ENCODE peak calls at places on chromosomes 12 and 14, in ten cellular contexts. J is esophagus squamous epithelium, Y is right lobe of liver, X is H1, O is uterus, T is Peyer's patch, H is IMR-90, G is GM12878, Q is prostate gland, K is sigmoid colon. V is an unnamed sample.

GRCh38 chr12:49298160-49298559 is 3.2 kb downstream of the PRPH start:
- DNase-seq in K (peak), Q (no peak), G (no peak), Y (no peak), T (peak), O (no peak), H (no peak), X (no peak), J (no peak), V (peak)

GRCh38 chr14:94476018-94476417 is at the start of gene SERPINA9:
- DNase-seq in O (no peak), K (no peak), Q (no peak), Y (peak), T (peak), J (no peak), H (no peak), X (no peak), G (no peak), V (no peak)

GRCh38 chr14:23174266-23174665 is 9.2 kb downstream of the SLC7A8 start:
- DNase-seq in X (no peak), K (no peak), G (no peak), Y (no peak), T (no peak), Q (no peak), H (peak), J (no peak), O (peak), V (no peak)

GRCh38 chr14:96442355-96442754 is 50.4 kb downstream of the AK7 start:
- DNase-seq in Y (no peak), O (no peak), T (no peak), G (no peak), H (no peak), Q (no peak), K (no peak), X (no peak), J (no peak), V (no peak)

GRCh38 chr12:71183018-71183417 is 25.2 kb upstream of the TSPAN8 start:
- DNase-seq in X (no peak), Q (no peak), Y (no peak), H (no peak), T (no peak), J (no peak), O (no peak), G (no peak), K (no peak), V (no peak)

GRCh38 chr14:35405304-35405996 is 901 bp upstream of the NFKBIA start:
- DNase-seq in G (no peak), K (peak), Y (no peak), T (peak), J (no peak), X (no peak), H (no peak), O (peak), Q (no peak), V (peak)

GRCh38 chr12:110266980-110267620 is 13.9 kb upstream of the ATP2A2 start:
- DNase-seq in O (peak), X (no peak), Y (no peak), Q (no peak), J (no peak), H (peak), T (peak), K (peak), G (no peak), V (no peak)

GRCh38 chr12:96489392-96490056 is at the start of gene CFAP54:
- DNase-seq in T (peak), Y (peak), H (peak), G (peak), J (peak), X (peak), K (peak), Q (peak), O (peak), V (peak)

GRCh38 chr14:99679111-99679510 is 5.0 kb upstream of the CYP46A1 start:
- DNase-seq in T (no peak), X (no peak), J (no peak), O (no peak), G (no peak), Q (no peak), H (no peak), K (peak), Y (peak), V (no peak)

GRCh38 chr14:92549853-92550244 is 36.3 kb downstream of the RIN3 start:
- DNase-seq in T (no peak), G (no peak), Q (no peak), Y (no peak), K (peak), H (peak), O (peak), J (no peak), X (no peak), V (peak)

GRCh38 chr12:76688001-76688400 is 75.9 kb upstream of the ZDHHC17 start:
- DNase-seq in O (no peak), T (no peak), Y (no peak), J (no peak), H (peak), K (no peak), G (no peak), Q (no peak), X (no peak), V (no peak)

GRCh38 chr12:124921200-124922008 is 7.0 kb upstream of the UBC start:
- DNase-seq in K (peak), X (no peak), O (no peak), H (peak), G (peak), T (peak), Y (peak), J (no peak), Q (peak), V (peak)

GRCh38 chr12:4438834-4439596 is 6.6 kb downstream of the FGF6 start:
- DNase-seq in X (no peak), J (no peak), Y (peak), T (peak), Q (peak), K (no peak), O (no peak), G (no peak), H (no peak), V (no peak)

GRCh38 chr12:80763874-80764273 is 47.2 kb downstream of the MYF5 start:
- DNase-seq in T (no peak), Q (no peak), H (peak), O (no peak), K (no peak), Y (no peak), J (no peak), G (no peak), X (no peak), V (peak)

GRCh38 chr14:85934123-85934885 is 404.4 kb downstream of the FLRT2 start:
- DNase-seq in G (peak), O (peak), X (no peak), J (no peak), Q (no peak), K (peak), H (no peak), T (peak), Y (peak), V (no peak)

GRCh38 chr12:97713217-97713616 is 250.6 kb downstream of the RMST start:
- DNase-seq in K (no peak), J (no peak), Q (no peak), H (no peak), X (no peak), G (no peak), T (no peak), Y (no peak), O (no peak), V (no peak)

GRCh38 chr14:55881577-55882241 is 236.5 kb upstream of the PELI2 start:
- DNase-seq in J (no peak), H (peak), Y (no peak), G (no peak), K (no peak), O (no peak), X (peak), T (no peak), Q (no peak), V (no peak)

GRCh38 chr14:101357559-101358319 is 203.6 kb upstream of the DIO3 start:
- DNase-seq in O (peak), T (no peak), G (no peak), J (no peak), Y (no peak), K (peak), X (no peak), H (no peak), Q (no peak), V (no peak)

GRCh38 chr12:28222959-28223662 is 32.9 kb downstream of the CCDC91 start:
- DNase-seq in Q (no peak), H (no peak), O (no peak), G (no peak), X (no peak), T (no peak), K (no peak), Y (no peak), J (no peak), V (no peak)

GRCh38 chr12:9404469-9405260 is 196.5 kb upstream of the PZP start:
- DNase-seq in X (no peak), T (no peak), Y (no peak), K (no peak), G (no peak), J (no peak), O (peak), Q (no peak), H (no peak), V (no peak)

GRCh38 chr14:76848879-76849278 is 22.7 kb downstream of the LRRC74A start:
- DNase-seq in J (no peak), K (no peak), G (no peak), Q (no peak), T (no peak), X (no peak), H (no peak), O (no peak), Y (no peak), V (no peak)

GRCh38 chr14:75981426-75981825 is 369 bp downstream of the TGFB3 start:
- DNase-seq in Q (no peak), X (no peak), H (no peak), O (peak), K (peak), T (no peak), Y (no peak), G (peak), J (no peak), V (peak)

GRCh38 chr14:75513911-75514672 is 8.2 kb upstream of the BATF start:
- DNase-seq in K (no peak), O (no peak), Q (no peak), T (no peak), Y (no peak), X (no peak), G (peak), H (no peak), J (no peak), V (no peak)

GRCh38 chr12:132422057-132423043 is 67.6 kb upstream of the FBRSL1 start:
- DNase-seq in X (no peak), T (no peak), Q (no peak), O (no peak), Y (no peak), K (no peak), J (no peak), G (no peak), H (peak), V (no peak)

GRCh38 chr14:26415618-26416123 is 182.2 kb downstream of the NOVA1 start:
- DNase-seq in K (peak), H (no peak), O (peak), G (no peak), X (no peak), J (no peak), Q (peak), Y (peak), T (peak), V (peak)

GRCh38 chr12:65656904-65657351 is 167.4 kb upstream of the HMGA2 start:
- DNase-seq in Y (no peak), T (no peak), J (no peak), K (no peak), Q (no peak), H (peak), O (no peak), X (no peak), G (no peak), V (no peak)

GRCh38 chr14:79727900-79728299 is 483.4 kb downstream of the DIO2 start:
- DNase-seq in G (no peak), O (no peak), H (no peak), Q (no peak), T (no peak), J (no peak), X (no peak), K (no peak), Y (no peak), V (no peak)

GRCh38 chr14:73427516-73428264 is 30.7 kb downstream of the NUMB start:
- DNase-seq in Y (no peak), X (no peak), Q (no peak), G (no peak), H (peak), J (no peak), O (no peak), K (no peak), T (no peak), V (no peak)

GRCh38 chr14:61959348-61959747 is 197.1 kb downstream of the SNAPC1 start:
- DNase-seq in K (no peak), Q (no peak), X (no peak), O (no peak), Y (no peak), J (no peak), H (no peak), T (no peak), G (no peak), V (no peak)

GRCh38 chr14:73125746-73126145 is 10.6 kb upstream of the PSEN1 start:
- DNase-seq in K (no peak), Q (no peak), H (no peak), Y (no peak), J (no peak), O (no peak), T (no peak), X (no peak), G (no peak), V (no peak)

GRCh38 chr12:100716658-100716948 is 78.0 kb upstream of the ANO4 start:
- DNase-seq in O (no peak), T (no peak), K (no peak), H (no peak), Y (no peak), Q (no peak), X (no peak), G (no peak), J (no peak), V (no peak)

GRCh38 chr12:24153041-24153440 is 203.6 kb upstream of the SOX5 start:
- DNase-seq in Y (no peak), O (no peak), H (no peak), G (no peak), J (no peak), K (no peak), Q (no peak), X (no peak), T (no peak), V (no peak)

GRCh38 chr12:52543985-52544888 is 8.7 kb downstream of the KRT71 start:
- DNase-seq in Y (no peak), Q (no peak), J (no peak), O (no peak), X (no peak), G (no peak), T (no peak), H (no peak), K (no peak), V (peak)

GRCh38 chr14:76653875-76654572 is 107.2 kb upstream of the VASH1 start:
- DNase-seq in X (no peak), Y (no peak), K (no peak), O (no peak), Q (peak), J (no peak), G (no peak), H (no peak), T (no peak), V (no peak)

GRCh38 chr12:57089259-57090245 is 638 bp downstream of the NAB2 start:
- DNase-seq in H (peak), T (peak), G (no peak), J (no peak), Q (peak), O (peak), Y (peak), K (peak), X (no peak), V (peak)

GRCh38 chr14:21308132-21308478 is 28.2 kb downstream of the RPGRIP1 start:
- DNase-seq in G (no peak), X (no peak), T (no peak), K (no peak), Y (no peak), J (no peak), Q (no peak), O (no peak), H (no peak), V (no peak)
- H3K27ac ChIP-seq in G (peak), X (peak), T (peak), K (peak), Y (peak), J (peak), Q (peak), O (no peak), H (no peak), V (peak)

DNA sequence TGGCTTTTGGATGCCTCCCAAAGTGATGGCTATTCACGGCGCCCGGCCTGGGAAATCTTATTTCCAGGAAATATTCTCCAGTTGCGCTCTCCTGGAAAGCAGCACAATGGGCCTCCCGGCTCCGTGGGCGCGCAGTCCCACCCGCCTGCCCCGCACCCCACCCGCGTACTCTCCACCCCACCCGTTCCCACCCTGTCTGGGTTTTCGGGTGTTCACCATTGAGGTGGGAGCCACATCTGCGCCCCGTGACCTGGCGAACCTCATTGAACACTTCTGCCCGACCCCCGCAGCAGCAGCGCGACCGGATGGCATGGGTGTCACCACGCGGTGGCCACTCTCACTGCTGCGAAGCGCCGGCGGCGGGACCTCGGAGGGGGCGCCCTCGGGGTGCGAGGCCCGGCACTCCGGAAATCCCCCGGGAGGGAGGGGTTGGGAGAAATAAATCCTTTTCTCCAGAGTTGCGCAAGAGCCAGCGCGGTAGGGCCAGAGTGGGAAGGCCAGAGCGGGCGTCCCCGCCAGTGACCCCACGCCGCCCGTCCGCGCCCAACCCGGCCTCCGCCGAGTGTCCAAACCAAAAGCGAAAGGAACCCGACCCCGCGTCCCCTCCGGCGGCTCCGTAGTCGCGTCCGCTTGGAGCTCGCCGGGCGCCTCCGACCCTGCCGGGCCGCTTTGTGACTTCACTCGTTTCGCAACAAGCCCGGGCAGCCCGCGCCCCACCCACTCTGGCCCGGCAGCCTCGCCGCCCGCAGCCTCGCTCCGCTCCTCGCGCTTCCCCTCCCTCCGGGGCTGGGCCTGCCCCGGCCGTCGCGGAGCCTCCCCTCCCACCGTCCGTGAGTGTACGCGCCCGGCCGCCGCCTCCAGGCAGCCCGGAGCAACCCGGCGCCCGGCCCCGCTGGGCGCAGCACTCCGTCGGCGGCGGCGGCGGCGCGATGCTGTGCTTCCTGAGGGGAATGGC is at the start of gene DRAM1:
- DNase-seq in J (peak), H (peak), X (peak), Q (peak), T (peak), K (peak), Y (peak), G (no peak), O (peak), V (peak)
- TF ChIP-seq CTCF in J (no peak), H (peak), X (no peak), Q (peak), T (no peak), K (no peak), Y (peak), G (peak), O (no peak), V (no peak)

DNA sequence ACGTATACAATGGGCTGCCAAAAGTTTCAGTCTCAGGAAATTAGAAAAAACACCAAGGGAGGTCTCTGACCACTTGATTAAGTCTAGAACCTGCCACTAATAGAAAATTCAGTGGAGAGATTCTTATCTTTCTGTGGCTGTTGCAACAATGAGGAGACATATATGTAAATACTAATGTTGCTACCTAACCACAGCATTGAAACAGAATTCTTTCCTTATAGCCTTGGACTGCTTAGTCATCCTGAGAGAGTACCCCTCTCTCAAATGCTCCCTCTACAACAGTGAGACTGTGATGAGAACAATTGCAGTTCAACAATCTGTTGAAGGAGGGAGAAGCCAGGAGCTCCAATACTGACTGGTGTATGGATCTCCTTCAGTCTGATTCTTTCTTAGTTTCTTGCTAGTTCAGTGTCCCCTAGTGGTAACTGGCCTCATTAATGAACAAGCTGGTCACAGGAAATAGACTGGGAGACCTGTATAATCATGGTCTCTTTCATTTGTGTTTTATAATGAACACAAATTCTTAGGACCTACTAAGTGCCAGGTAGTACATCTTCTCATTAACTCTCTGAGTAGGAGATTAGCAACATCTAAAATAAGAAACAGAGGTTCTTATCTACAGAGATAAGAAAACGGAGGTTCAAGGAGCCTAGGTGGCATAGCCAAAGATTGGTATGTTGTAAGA is 164.5 kb downstream of the SLC38A4 start:
- DNase-seq in Q (peak), K (no peak), G (peak), X (no peak), Y (no peak), T (no peak), J (no peak), H (peak), O (peak), V (peak)
- TF ChIP-seq POLR2A in Q (no peak), K (no peak), G (no peak), X (no peak), Y (no peak), T (no peak), J (no peak), H (peak), O (no peak), V (peak)

GRCh38 chr12:70052931-70053497 is 190.2 kb upstream of the CNOT2 start:
- DNase-seq in J (no peak), Y (peak), K (peak), X (no peak), O (peak), H (peak), G (no peak), Q (no peak), T (peak), V (no peak)
- H3K27ac ChIP-seq in J (no peak), Y (peak), K (no peak), X (no peak), O (no peak), H (no peak), G (no peak), Q (no peak), T (no peak), V (no peak)

DNA sequence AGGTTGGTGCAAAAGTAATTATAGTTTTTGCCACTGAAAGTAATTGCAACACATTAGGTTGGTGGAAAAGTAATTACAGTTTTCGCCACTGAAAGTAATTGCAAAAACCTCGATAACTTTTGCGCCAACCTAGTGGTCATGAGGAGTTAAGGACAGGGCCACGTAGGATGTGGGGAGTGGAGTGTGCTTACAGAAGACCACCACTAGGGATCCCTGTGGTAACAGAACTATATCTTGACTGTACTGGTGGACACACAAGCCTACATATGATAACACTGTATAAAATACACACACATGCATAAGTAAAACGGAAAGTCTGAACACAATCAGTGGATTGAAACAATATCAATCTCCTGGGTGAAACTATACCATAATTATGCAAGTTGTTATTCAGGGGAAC is 187.4 kb upstream of the ABCD2 start:
- DNase-seq in Y (no peak), T (no peak), Q (no peak), G (no peak), X (no peak), K (no peak), O (no peak), H (no peak), J (no peak), V (no peak)
- TF ChIP-seq CTCF in Y (no peak), T (no peak), Q (no peak), G (peak), X (peak), K (no peak), O (no peak), H (no peak), J (no peak), V (peak)